ENCODE peak calls at places on chromosomes 5 and 9, in seven cellular contexts. Y, S, X, L, A, D and E are unnamed samples. For H3K4me1, the result is how much of the 10 kb centered on the place peaks cover.

GRCh38 chr5:157366741-157367684 is 93.0 kb upstream of the NIPAL4 start:
- DNase-seq in Y (no peak), S (peak), X (no peak), L (no peak), A (peak), D (peak), E (no peak)

GRCh38 chr5:143314664-143315063 is 88.8 kb downstream of the NR3C1 start:
- DNase-seq in Y (no peak), S (no peak), X (no peak), L (no peak), A (peak), D (no peak), E (no peak)

GRCh38 chr9:122988919-122989614 is 44.4 kb upstream of the GPR21 start:
- DNase-seq in Y (no peak), S (no peak), X (no peak), L (no peak), A (peak), D (no peak), E (no peak)

GRCh38 chr5:175550055-175550660 is 71.8 kb downstream of the SFXN1 start:
- DNase-seq in Y (no peak), S (no peak), X (no peak), L (no peak), A (no peak), D (no peak), E (no peak)

GRCh38 chr9:74036549-74037231 is 460.4 kb upstream of the RORB start:
- DNase-seq in Y (no peak), S (no peak), X (no peak), L (no peak), A (no peak), D (no peak), E (no peak)

GRCh38 chr5:572398-573019 is 39.6 kb upstream of the CEP72 start:
- DNase-seq in Y (no peak), S (no peak), X (peak), L (no peak), A (no peak), D (peak), E (no peak)

GRCh38 chr5:175394601-175395000 is 49.4 kb downstream of the DRD1 start:
- DNase-seq in Y (no peak), S (no peak), X (no peak), L (no peak), A (no peak), D (no peak), E (no peak)

GRCh38 chr5:174410716-174411512 is 313.5 kb upstream of the MSX2 start:
- DNase-seq in Y (no peak), S (peak), X (no peak), L (no peak), A (no peak), D (peak), E (no peak)

GRCh38 chr9:131728961-131729360 is 10.9 kb downstream of the RAPGEF1 start:
- DNase-seq in Y (no peak), S (no peak), X (no peak), L (no peak), A (peak), D (peak), E (no peak)

GRCh38 chr9:4833781-4834560 is 41.2 kb downstream of the RCL1 start:
- DNase-seq in Y (no peak), S (no peak), X (no peak), L (no peak), A (peak), D (no peak), E (no peak)

GRCh38 chr5:130116431-130116830 is 212.2 kb downstream of the CHSY3 start:
- DNase-seq in Y (no peak), S (no peak), X (no peak), L (no peak), A (no peak), D (no peak), E (no peak)

GRCh38 chr5:122118356-122118948 is 10.9 kb upstream of the ZNF474 start:
- DNase-seq in Y (no peak), S (no peak), X (no peak), L (no peak), A (no peak), D (no peak), E (no peak)

DNA sequence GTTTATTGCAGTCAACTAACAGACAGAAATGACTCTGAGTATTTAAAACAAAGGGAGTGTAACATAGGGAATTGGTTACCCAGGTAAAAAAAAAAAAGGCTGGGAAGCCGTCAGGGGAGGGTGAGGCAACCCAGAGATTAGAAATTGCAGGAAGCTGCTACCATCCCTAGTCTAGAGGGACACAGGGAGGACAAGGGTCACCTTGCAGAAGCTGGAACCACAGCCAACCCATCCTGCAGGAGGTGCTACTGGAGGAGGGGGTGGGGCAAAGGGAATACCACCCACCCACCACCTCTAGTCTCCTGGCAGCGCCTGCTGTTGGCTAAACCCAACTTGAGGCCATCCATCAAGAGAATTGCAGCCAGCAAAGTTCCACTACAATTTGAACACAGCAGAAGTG is 6.5 kb downstream of the CAST start:
- DNase-seq in Y (no peak), S (no peak), X (peak), L (no peak), A (no peak), D (no peak), E (no peak)
- TF ChIP-seq CTCF in Y (no peak), S (no peak), X (peak), L (no peak), A (no peak), D (no peak), E (no peak)

DNA sequence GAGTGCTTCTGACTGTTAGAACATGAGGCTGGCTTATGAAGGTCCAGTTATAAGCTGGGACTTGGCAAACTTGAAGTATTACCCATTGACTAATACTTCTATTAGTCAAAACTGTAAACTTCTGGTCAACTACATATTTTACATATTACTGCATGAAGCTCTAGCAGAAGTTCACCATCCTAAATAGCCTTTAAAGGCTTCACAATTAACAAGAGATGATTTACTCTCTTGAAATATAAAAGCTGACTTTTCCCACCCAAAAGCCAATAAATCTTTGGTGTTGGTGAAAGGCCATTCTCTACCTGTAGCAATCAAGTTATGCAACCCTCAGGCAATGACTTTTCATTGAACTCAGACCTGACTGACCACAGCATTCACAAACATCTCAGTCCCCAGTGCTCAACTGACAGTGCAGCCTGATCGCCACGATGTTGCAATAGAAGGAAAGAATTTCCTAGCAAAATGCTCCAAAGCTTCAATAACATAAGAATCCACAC is 345.6 kb downstream of the EBF1 start:
- DNase-seq in Y (no peak), S (peak), X (no peak), L (no peak), A (no peak), D (no peak), E (no peak)
- H3K4me1 ChIP-seq in Y (under half), S (under half), X (under half), L (half or more), A (under half), D (under half), E (under half)

GRCh38 chr9:121779381-121780117 is 128.1 kb downstream of the DAB2IP start:
- DNase-seq in Y (peak), S (no peak), X (no peak), L (peak), A (peak), D (no peak), E (no peak)
- H3K27ac ChIP-seq in Y (peak), S (no peak), X (peak), L (peak), A (no peak), D (peak), E (peak)

DNA sequence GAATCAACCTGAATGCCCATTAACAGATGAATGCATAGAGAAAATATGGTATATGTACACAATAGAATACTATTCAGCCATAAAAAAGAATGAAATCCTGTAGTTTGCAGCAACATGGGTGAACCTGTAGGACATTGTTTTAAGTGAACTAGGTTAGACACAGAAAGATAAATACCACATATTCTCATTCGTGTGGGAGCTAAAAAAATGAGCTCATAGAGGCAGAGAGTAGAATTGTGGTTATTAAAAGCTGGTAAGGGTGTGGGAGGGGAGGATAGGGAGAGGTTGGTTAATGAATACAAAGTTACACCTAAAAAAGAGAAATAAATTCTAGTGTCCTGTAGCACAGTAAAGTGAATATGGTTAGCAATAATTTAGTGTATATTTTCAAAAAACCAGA is 23.5 kb downstream of the PTTG1 start:
- DNase-seq in Y (no peak), S (no peak), X (no peak), L (no peak), A (no peak), D (no peak), E (no peak)
- TF ChIP-seq CTCF in Y (no peak), S (no peak), X (no peak), L (no peak), A (no peak), D (no peak), E (no peak)

GRCh38 chr9:89874351-89875321 is 269.8 kb downstream of the GADD45G start:
- DNase-seq in Y (peak), S (no peak), X (peak), L (peak), A (no peak), D (peak), E (peak)
- H3K4me1 ChIP-seq in Y (under half), S (under half), X (under half), L (half or more), A (under half), D (under half), E (half or more)

DNA sequence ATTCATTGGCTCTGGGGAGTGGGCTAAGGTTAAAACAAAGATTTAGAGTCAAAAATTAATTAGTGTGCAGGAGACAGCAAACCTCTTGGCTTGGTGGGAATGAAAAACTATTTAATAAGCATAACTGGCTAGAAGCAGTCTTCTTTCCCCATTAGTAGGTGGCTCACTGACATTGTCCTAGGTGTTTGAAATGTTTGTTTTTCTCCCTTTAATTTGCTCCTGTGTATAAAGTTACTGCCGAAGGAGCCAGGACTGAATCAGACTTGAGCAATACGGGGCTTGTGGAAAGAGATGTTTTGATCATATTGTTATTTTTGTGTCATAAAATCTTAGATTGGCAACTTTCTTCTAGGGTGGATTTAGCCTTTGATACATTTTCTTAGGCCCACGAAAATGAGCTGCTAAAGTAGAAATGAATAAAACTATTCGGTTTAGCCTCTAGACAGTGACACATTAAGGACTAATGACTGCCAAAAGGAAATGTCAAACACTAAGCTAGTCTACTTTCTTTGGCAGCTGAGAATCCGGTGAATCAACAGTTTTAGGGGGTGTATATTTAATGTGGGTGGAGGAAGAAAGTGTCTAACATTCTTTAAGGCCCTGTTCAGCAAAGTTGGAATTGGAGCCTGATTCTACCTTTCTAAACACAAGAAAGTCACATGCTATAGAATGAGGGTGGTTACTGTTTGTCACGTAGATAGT is 30.2 kb downstream of the LRRTM2 start:
- DNase-seq in Y (no peak), S (no peak), X (no peak), L (no peak), A (peak), D (no peak), E (no peak)
- H3K27ac ChIP-seq in Y (peak), S (no peak), X (no peak), L (peak), A (peak), D (no peak), E (peak)